ENCODE peak calls at places on chromosome 5, in four cellular contexts. One of them, this sample, is unnamed.

GRCh38 chr5:180637962-180638680 is 11.3 kb downstream of the FLT4 start:
- DNase-seq in Peyer's patch: no peak
- DNase-seq in RWPE1: no peak
- DNase-seq in upper lobe of right lung: peak
- DNase-seq in this sample: no peak

GRCh38 chr5:149002761-149003689 is 59.8 kb downstream of the SH3TC2 start:
- DNase-seq in Peyer's patch: no peak
- DNase-seq in upper lobe of right lung: no peak
- DNase-seq in RWPE1: peak
- DNase-seq in this sample: no peak

GRCh38 chr5:133365326-133365725 is 247.0 kb downstream of the FSTL4 start:
- DNase-seq in upper lobe of right lung: no peak
- DNase-seq in RWPE1: no peak
- DNase-seq in Peyer's patch: no peak
- DNase-seq in this sample: no peak

GRCh38 chr5:151005975-151006576 is 14.3 kb upstream of the GPX3 start:
- DNase-seq in upper lobe of right lung: peak
- DNase-seq in Peyer's patch: peak
- DNase-seq in RWPE1: no peak
- DNase-seq in this sample: no peak

GRCh38 chr5:169581580-169582227 is 1.9 kb upstream of the SPDL1 start:
- DNase-seq in Peyer's patch: no peak
- DNase-seq in upper lobe of right lung: no peak
- DNase-seq in RWPE1: peak
- DNase-seq in this sample: peak

GRCh38 chr5:161549106-161549505 is 2.6 kb upstream of the GABRB2 start:
- DNase-seq in RWPE1: no peak
- DNase-seq in Peyer's patch: no peak
- DNase-seq in upper lobe of right lung: no peak
- DNase-seq in this sample: no peak

GRCh38 chr5:87780831-87781760 is 368.4 kb upstream of the CCNH start:
- DNase-seq in RWPE1: peak
- DNase-seq in upper lobe of right lung: peak
- DNase-seq in Peyer's patch: peak
- DNase-seq in this sample: peak

GRCh38 chr5:141330299-141331080 is at the start of gene PCDHGA1:
- DNase-seq in Peyer's patch: no peak
- DNase-seq in upper lobe of right lung: no peak
- DNase-seq in RWPE1: peak
- DNase-seq in this sample: no peak

GRCh38 chr5:143968071-143968878 is 156.3 kb downstream of the HMHB1 start:
- DNase-seq in Peyer's patch: no peak
- DNase-seq in upper lobe of right lung: no peak
- DNase-seq in RWPE1: peak
- DNase-seq in this sample: no peak

GRCh38 chr5:10753178-10753577 is 7.9 kb downstream of the DAP start:
- DNase-seq in upper lobe of right lung: no peak
- DNase-seq in Peyer's patch: no peak
- DNase-seq in RWPE1: no peak
- DNase-seq in this sample: no peak

GRCh38 chr5:17182494-17182893 is 34.9 kb upstream of the BASP1 start:
- DNase-seq in Peyer's patch: no peak
- DNase-seq in upper lobe of right lung: no peak
- DNase-seq in RWPE1: no peak
- DNase-seq in this sample: no peak

GRCh38 chr5:131846536-131846935 is 49.7 kb upstream of the FNIP1 start:
- DNase-seq in RWPE1: no peak
- DNase-seq in Peyer's patch: no peak
- DNase-seq in upper lobe of right lung: no peak
- DNase-seq in this sample: no peak

GRCh38 chr5:90479611-90480385 is 5.1 kb downstream of the POLR3G start:
- DNase-seq in upper lobe of right lung: no peak
- DNase-seq in RWPE1: no peak
- DNase-seq in Peyer's patch: no peak
- DNase-seq in this sample: no peak

GRCh38 chr5:146825033-146825432 is 53.5 kb downstream of the PPP2R2B start:
- DNase-seq in Peyer's patch: no peak
- DNase-seq in RWPE1: peak
- DNase-seq in upper lobe of right lung: no peak
- DNase-seq in this sample: no peak

GRCh38 chr5:154508114-154508513 is 30.1 kb upstream of the HAND1 start:
- DNase-seq in RWPE1: no peak
- DNase-seq in Peyer's patch: no peak
- DNase-seq in upper lobe of right lung: peak
- DNase-seq in this sample: no peak

GRCh38 chr5:9546973-9547947 is 1.4 kb upstream of the SEMA5A start:
- DNase-seq in upper lobe of right lung: peak
- DNase-seq in Peyer's patch: peak
- DNase-seq in RWPE1: no peak
- DNase-seq in this sample: no peak

GRCh38 chr5:28190011-28190410 is 1151.6 kb upstream of the CDH9 start:
- DNase-seq in RWPE1: no peak
- DNase-seq in Peyer's patch: no peak
- DNase-seq in upper lobe of right lung: no peak
- DNase-seq in this sample: no peak

GRCh38 chr5:135667204-135667603 is 88.4 kb upstream of the CXCL14 start:
- DNase-seq in upper lobe of right lung: no peak
- DNase-seq in RWPE1: no peak
- DNase-seq in Peyer's patch: no peak
- DNase-seq in this sample: no peak

GRCh38 chr5:107384256-107384655 is 286.5 kb downstream of the EFNA5 start:
- DNase-seq in upper lobe of right lung: no peak
- DNase-seq in RWPE1: no peak
- DNase-seq in Peyer's patch: no peak
- DNase-seq in this sample: no peak

GRCh38 chr5:43066231-43066798 is 26.2 kb upstream of the ANXA2R start:
- DNase-seq in RWPE1: peak
- DNase-seq in upper lobe of right lung: peak
- DNase-seq in Peyer's patch: peak
- DNase-seq in this sample: peak

GRCh38 chr5:153965102-153965645 is 73.5 kb downstream of the FAM114A2 start:
- DNase-seq in RWPE1: peak
- DNase-seq in upper lobe of right lung: no peak
- DNase-seq in Peyer's patch: no peak
- DNase-seq in this sample: no peak

GRCh38 chr5:131096774-131097695 is 68.0 kb downstream of the HINT1 start:
- DNase-seq in RWPE1: no peak
- DNase-seq in Peyer's patch: no peak
- DNase-seq in upper lobe of right lung: no peak
- DNase-seq in this sample: no peak

GRCh38 chr5:133247881-133248642 is 196.2 kb downstream of the HSPA4 start:
- DNase-seq in upper lobe of right lung: no peak
- DNase-seq in Peyer's patch: no peak
- DNase-seq in RWPE1: no peak
- DNase-seq in this sample: no peak

GRCh38 chr5:127290019-127290945 is at the start of gene MEGF10:
- DNase-seq in RWPE1: peak
- DNase-seq in upper lobe of right lung: peak
- DNase-seq in Peyer's patch: peak
- DNase-seq in this sample: no peak

GRCh38 chr5:157652377-157652692 is at the start of gene SOX30:
- DNase-seq in RWPE1: no peak
- DNase-seq in upper lobe of right lung: no peak
- DNase-seq in Peyer's patch: no peak
- DNase-seq in this sample: no peak

GRCh38 chr5:91794455-91794854 is 411.3 kb upstream of the ARRDC3 start:
- DNase-seq in Peyer's patch: no peak
- DNase-seq in upper lobe of right lung: no peak
- DNase-seq in RWPE1: no peak
- DNase-seq in this sample: no peak

GRCh38 chr5:90866333-90866732 is 307.7 kb downstream of the ADGRV1 start:
- DNase-seq in Peyer's patch: no peak
- DNase-seq in RWPE1: peak
- DNase-seq in upper lobe of right lung: no peak
- DNase-seq in this sample: no peak

GRCh38 chr5:174355208-174355612 is 309.7 kb downstream of the NSG2 start:
- DNase-seq in upper lobe of right lung: no peak
- DNase-seq in Peyer's patch: no peak
- DNase-seq in RWPE1: peak
- DNase-seq in this sample: no peak

GRCh38 chr5:369151-369939 is 47.8 kb downstream of the AHRR start:
- DNase-seq in upper lobe of right lung: peak
- DNase-seq in RWPE1: no peak
- DNase-seq in Peyer's patch: peak
- DNase-seq in this sample: no peak

GRCh38 chr5:80185095-80185494 is 70.8 kb downstream of the SERINC5 start:
- DNase-seq in Peyer's patch: no peak
- DNase-seq in RWPE1: no peak
- DNase-seq in upper lobe of right lung: no peak
- DNase-seq in this sample: no peak
- H3K27ac ChIP-seq in Peyer's patch: no peak
- H3K27ac ChIP-seq in RWPE1: peak
- H3K27ac ChIP-seq in upper lobe of right lung: peak
- H3K27ac ChIP-seq in this sample: peak

DNA sequence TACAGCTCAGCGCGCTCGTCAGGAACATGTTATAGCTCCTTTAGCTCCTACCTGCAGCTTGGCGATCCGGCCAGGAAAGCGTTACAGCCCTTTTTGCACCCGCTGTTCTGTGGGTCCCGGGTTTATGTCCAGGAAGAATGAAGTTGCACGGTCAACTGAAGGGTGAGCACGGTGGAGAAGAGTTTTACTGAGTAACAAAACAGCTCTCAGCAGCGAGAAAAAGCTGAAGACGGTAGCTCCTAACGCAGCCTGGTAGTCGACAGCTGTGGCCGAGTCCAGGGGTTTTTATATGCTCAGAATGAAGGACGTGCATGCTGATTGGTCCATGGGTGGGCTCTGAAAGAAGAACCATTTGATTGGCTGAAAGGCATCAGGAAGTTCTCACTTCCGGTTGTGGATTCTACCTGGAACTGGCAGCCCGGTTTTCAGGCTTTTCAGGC is 1830.1 kb upstream of the NUDT12 start:
- DNase-seq in RWPE1: no peak
- DNase-seq in upper lobe of right lung: no peak
- DNase-seq in Peyer's patch: no peak
- DNase-seq in this sample: no peak
- H3K27ac ChIP-seq in RWPE1: no peak
- H3K27ac ChIP-seq in upper lobe of right lung: no peak
- H3K27ac ChIP-seq in Peyer's patch: no peak
- H3K27ac ChIP-seq in this sample: no peak

DNA sequence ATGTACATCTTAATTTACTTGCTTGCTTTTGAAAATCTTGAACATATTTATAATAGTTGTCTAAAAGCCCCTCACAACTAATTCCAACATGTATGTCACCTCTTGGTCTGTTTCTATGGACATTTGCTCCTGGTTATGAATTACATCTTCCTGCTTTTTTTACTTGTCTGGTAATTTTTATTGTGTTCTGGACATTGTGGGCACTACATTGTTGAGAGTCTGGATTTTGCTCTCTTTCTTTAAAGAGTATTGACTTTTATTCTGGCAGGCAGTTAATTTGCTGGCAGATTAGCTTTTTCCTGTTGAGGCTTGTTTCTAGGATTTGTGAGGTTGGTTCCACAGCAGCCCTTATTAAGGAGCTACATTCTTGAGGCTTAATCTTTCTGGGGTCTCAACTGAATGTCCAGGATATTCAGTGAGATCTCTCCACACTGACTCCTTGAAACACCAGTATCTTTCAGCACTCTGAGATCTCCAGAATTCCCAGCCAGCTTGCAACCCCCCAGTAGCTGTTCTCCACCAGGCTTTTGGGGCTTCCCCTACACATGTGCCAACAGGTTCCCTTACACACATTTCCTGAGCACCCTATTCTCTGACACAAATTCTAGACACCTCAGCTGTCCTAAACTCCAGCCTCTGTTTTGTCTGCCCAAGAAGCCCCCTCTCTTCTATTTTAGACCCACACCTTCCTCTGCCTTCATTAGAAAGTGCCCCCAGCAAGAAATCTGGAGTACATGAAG is 27.4 kb downstream of the KIAA1191 start:
- DNase-seq in upper lobe of right lung: no peak
- DNase-seq in Peyer's patch: no peak
- DNase-seq in RWPE1: peak
- DNase-seq in this sample: no peak
- H3K27ac ChIP-seq in upper lobe of right lung: no peak
- H3K27ac ChIP-seq in Peyer's patch: no peak
- H3K27ac ChIP-seq in RWPE1: no peak
- H3K27ac ChIP-seq in this sample: no peak

DNA sequence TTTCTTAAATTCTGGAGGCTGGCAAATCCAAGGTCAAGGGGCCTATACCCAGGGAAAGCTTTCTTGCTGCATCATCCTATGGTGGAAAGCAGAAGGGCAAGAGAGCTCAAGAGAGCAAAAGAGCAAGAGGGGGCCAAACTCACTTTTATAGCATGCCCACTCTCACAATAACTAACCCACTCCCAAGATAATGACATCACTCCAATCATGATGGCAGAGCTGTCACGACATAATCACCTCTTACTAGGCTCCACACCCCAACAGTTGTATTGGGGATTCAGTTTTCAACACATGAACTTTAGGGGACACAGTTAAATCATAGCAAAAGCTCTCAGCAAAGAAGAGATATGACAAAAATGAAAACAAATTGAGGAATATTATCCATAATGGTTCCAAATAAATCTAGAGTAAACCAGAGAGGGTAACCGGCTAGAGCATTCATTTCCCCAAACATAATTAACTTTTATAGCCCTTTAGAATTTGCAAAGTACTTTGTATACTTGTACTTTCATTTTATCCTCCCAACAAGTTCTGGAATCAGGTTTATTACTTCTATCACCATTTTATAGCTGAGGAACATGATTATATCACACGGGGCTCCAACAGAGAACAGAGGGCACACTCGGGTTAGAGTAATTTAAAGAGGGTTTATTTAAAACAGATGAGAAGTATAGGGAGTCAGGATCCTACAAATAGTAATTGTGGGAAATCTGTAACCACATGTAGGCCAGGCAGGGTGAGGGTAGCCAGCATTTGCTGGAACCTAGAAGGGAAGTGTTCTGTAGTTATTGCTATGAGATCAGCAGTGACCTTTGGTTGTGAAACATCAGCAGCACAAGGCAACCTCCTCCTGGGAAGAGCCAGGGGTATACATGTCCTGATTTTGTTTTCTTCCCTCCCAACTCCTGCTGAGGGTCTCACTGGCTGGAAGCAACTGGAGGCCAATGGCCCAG is 7.2 kb upstream of the TARS1 start:
- DNase-seq in Peyer's patch: no peak
- DNase-seq in upper lobe of right lung: no peak
- DNase-seq in RWPE1: no peak
- DNase-seq in this sample: no peak
- H3K27ac ChIP-seq in Peyer's patch: peak
- H3K27ac ChIP-seq in upper lobe of right lung: no peak
- H3K27ac ChIP-seq in RWPE1: no peak
- H3K27ac ChIP-seq in this sample: no peak

DNA sequence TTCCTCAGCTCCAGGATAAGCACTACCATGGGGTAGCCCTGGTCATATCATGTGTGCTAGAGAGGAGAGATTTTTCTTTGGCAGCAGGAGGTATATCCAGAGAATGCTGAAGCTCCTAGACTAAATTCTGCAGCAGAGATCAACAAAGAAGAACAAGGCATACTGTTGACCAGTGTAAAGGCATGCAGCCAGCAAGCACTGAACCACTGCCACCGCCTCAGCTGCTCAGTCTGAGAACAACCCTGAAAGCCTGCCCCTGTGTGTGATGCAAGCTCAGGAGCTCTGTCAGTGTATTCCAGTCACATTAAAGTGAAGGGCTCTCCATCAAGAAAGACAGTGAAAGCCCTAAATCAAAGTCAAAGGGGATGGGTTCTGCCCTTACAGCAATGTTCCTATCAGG is 439.5 kb upstream of the CD180 start:
- DNase-seq in upper lobe of right lung: no peak
- DNase-seq in Peyer's patch: no peak
- DNase-seq in RWPE1: no peak
- DNase-seq in this sample: no peak
- H3K27ac ChIP-seq in upper lobe of right lung: no peak
- H3K27ac ChIP-seq in Peyer's patch: no peak
- H3K27ac ChIP-seq in RWPE1: no peak
- H3K27ac ChIP-seq in this sample: no peak

GRCh38 chr5:99102073-99102697 is 173.4 kb upstream of the CHD1 start:
- DNase-seq in upper lobe of right lung: no peak
- DNase-seq in Peyer's patch: no peak
- DNase-seq in RWPE1: no peak
- DNase-seq in this sample: no peak
- H3K27ac ChIP-seq in upper lobe of right lung: no peak
- H3K27ac ChIP-seq in Peyer's patch: no peak
- H3K27ac ChIP-seq in RWPE1: no peak
- H3K27ac ChIP-seq in this sample: no peak

This sample was measured in CD8-positive, alpha-beta T cell.